ENCODE peak calls at places on chromosomes 4 and X, in five cellular contexts. L is lower leg skin; F is NK-92 treated with Interleukin-12 subunit alpha and Interleukin-12 subunit beta, amount 100 ng/mL, for 24 hours; E is naive thymus-derived CD8-positive, alpha-beta T cell; O is left ventricle myocardium inferior. U is an unnamed sample.

GRCh38 chrX:71487814-71488213 is 45.1 kb upstream of the OGT start:
- DNase-seq in L (no peak), F (no peak), E (no peak), O (no peak), U (no peak)

GRCh38 chr4:40656221-40656863 is 26.7 kb upstream of the RBM47 start:
- DNase-seq in L (no peak), F (no peak), E (no peak), O (no peak), U (no peak)

GRCh38 chrX:106730385-106730784 is 3.9 kb downstream of the RNF128 start:
- DNase-seq in L (no peak), F (no peak), E (no peak), O (no peak), U (no peak)

GRCh38 chr4:17336524-17336941 is 175.4 kb downstream of the QDPR start:
- DNase-seq in L (peak), F (peak), E (peak), O (peak), U (no peak)

GRCh38 chr4:177413656-177414055 is 28.6 kb downstream of the AGA start:
- DNase-seq in L (no peak), F (no peak), E (no peak), O (no peak), U (no peak)

GRCh38 chrX:18899796-18900380 is 84.0 kb downstream of the PHKA2 start:
- DNase-seq in L (no peak), F (no peak), E (no peak), O (no peak), U (no peak)

GRCh38 chr4:147017081-147017480 is 71.4 kb upstream of the TTC29 start:
- DNase-seq in L (no peak), F (no peak), E (no peak), O (no peak), U (no peak)

GRCh38 chr4:87904627-87905026 is 70.9 kb upstream of the SPP1 start:
- DNase-seq in L (no peak), F (no peak), E (no peak), O (no peak), U (no peak)

GRCh38 chrX:30593435-30594200 is 16.1 kb upstream of the TASL start:
- DNase-seq in L (no peak), F (peak), E (peak), O (no peak), U (no peak)

GRCh38 chrX:18422325-18422724 is 3.1 kb upstream of the CDKL5 start:
- DNase-seq in L (no peak), F (no peak), E (no peak), O (no peak), U (no peak)

GRCh38 chrX:96576358-96576757 is 108.3 kb upstream of the DIAPH2 start:
- DNase-seq in L (no peak), F (no peak), E (no peak), O (no peak), U (no peak)

GRCh38 chr4:159003420-159004253 is 99.2 kb upstream of the RAPGEF2 start:
- DNase-seq in L (no peak), F (no peak), E (no peak), O (no peak), U (no peak)

GRCh38 chrX:153400146-153401132 is 711 bp downstream of the PNMA6E start:
- DNase-seq in L (no peak), F (no peak), E (peak), O (no peak), U (no peak)

GRCh38 chr4:137531121-137531520 is 1.2 kb downstream of the PCDH18 start:
- DNase-seq in L (no peak), F (no peak), E (no peak), O (no peak), U (no peak)

GRCh38 chr4:10173039-10173753 is 56.6 kb upstream of the WDR1 start:
- DNase-seq in L (peak), F (no peak), E (no peak), O (no peak), U (no peak)

GRCh38 chr4:148141536-148141935 is 300.7 kb downstream of the NR3C2 start:
- DNase-seq in L (no peak), F (no peak), E (no peak), O (no peak), U (no peak)

GRCh38 chrX:100995469-100995868 is 26.0 kb downstream of the ARL13A start:
- DNase-seq in L (no peak), F (peak), E (no peak), O (no peak), U (no peak)

GRCh38 chr4:127783026-127783769 is 1.1 kb downstream of the HSPA4L start:
- DNase-seq in L (peak), F (no peak), E (no peak), O (peak), U (peak)

GRCh38 chr4:142030010-142030409 is 393.6 kb downstream of the IL15 start:
- DNase-seq in L (no peak), F (no peak), E (no peak), O (no peak), U (no peak)

GRCh38 chr4:147799986-147800555 is 68.2 kb downstream of the ARHGAP10 start:
- DNase-seq in L (no peak), F (peak), E (peak), O (no peak), U (no peak)